ENCODE peak calls at places on chromosomes 11 and 22, in ten cellular contexts. Y, Q, X, B, H, E, S, L, U and A are unnamed samples.

GRCh38 chr11:65502852-65503603 is 4.2 kb downstream of the MALAT1 start:
- DNase-seq in X (no peak), L (no peak), Q (no peak), U (no peak), H (no peak), B (no peak), S (no peak), E (peak; percentile 21), Y (no peak), A (no peak)

GRCh38 chr11:115008774-115009173 is 330.4 kb downstream of the NXPE2 start:
- DNase-seq in U (no peak), Y (no peak), L (no peak), B (no peak), Q (no peak), X (no peak), E (no peak), S (no peak), H (no peak), A (no peak)

GRCh38 chr22:43737150-43737828 is 74.8 kb downstream of the EFCAB6 start:
- DNase-seq in X (no peak), Y (no peak), E (no peak), B (no peak), L (no peak), Q (no peak), U (no peak), S (no peak), H (peak; percentile 57), A (no peak)

GRCh38 chr22:18033204-18033998 is 9.0 kb upstream of the MICAL3 start:
- DNase-seq in X (no peak), B (no peak), E (peak; percentile 35), S (no peak), Y (no peak), H (peak; percentile 81), L (no peak), U (no peak), Q (no peak), A (no peak)

GRCh38 chr22:48539261-48539660 is 1288.4 kb downstream of the BRD1 start:
- DNase-seq in Y (no peak), L (no peak), S (no peak), H (no peak), X (no peak), B (no peak), Q (no peak), E (no peak), U (no peak), A (no peak)

GRCh38 chr22:42281284-42281683 is 10.8 kb upstream of the TCF20 start:
- DNase-seq in L (no peak), X (no peak), S (no peak), E (no peak), U (no peak), Y (no peak), Q (no peak), H (no peak), B (no peak), A (no peak)

GRCh38 chr11:134365011-134365925 is 33.5 kb downstream of the GLB1L2 start:
- DNase-seq in L (no peak), U (no peak), H (no peak), B (no peak), Y (no peak), E (no peak), Q (no peak), X (no peak), S (no peak), A (peak; percentile 62)

GRCh38 chr11:104968856-104969776 is 742 bp upstream of the CASP4 start:
- DNase-seq in B (peak; percentile 10), X (peak; percentile 34), H (no peak), U (peak; percentile 41), S (peak; percentile 87), E (peak; percentile 18), L (no peak), Q (no peak), Y (no peak), A (peak; percentile 1)

GRCh38 chr11:76577199-76577920 is 93.2 kb downstream of the LRRC32 start:
- DNase-seq in E (no peak), X (no peak), S (no peak), Y (no peak), L (no peak), Q (no peak), B (peak; percentile 64), H (peak; percentile 80), U (no peak), A (peak; percentile 70)

GRCh38 chr11:62579252-62579651 is 5.6 kb upstream of the EEF1G start:
- DNase-seq in B (no peak), L (no peak), U (no peak), H (no peak), X (no peak), S (no peak), E (no peak), Y (no peak), Q (no peak), A (no peak)

GRCh38 chr11:67389477-67389876 is 2.3 kb upstream of the RAD9A start:
- DNase-seq in X (no peak), Y (peak; percentile 67), L (no peak), U (peak; percentile 59), B (peak; percentile 75), Q (peak; percentile 75), S (no peak), E (no peak), H (no peak), A (peak; percentile 49)

GRCh38 chr11:126857860-126858808 is 142.4 kb downstream of the KIRREL3 start:
- DNase-seq in H (no peak), U (peak; percentile 42), B (no peak), L (no peak), S (no peak), E (no peak), Y (no peak), Q (no peak), X (no peak), A (no peak)

GRCh38 chr22:20997536-20998257 is 4.2 kb downstream of the THAP7 start:
- DNase-seq in Y (no peak), U (no peak), S (no peak), Q (no peak), B (no peak), L (no peak), X (no peak), E (no peak), H (no peak), A (no peak)

GRCh38 chr11:762421-763072 is 14.7 kb downstream of the GATD1 start:
- DNase-seq in U (peak; percentile 42), B (peak; percentile 52), E (no peak), H (no peak), X (no peak), Q (peak; percentile 83), Y (peak; percentile 47), L (no peak), S (no peak), A (no peak)

GRCh38 chr11:85718991-85719807 is 33.2 kb upstream of the CCDC89 start:
- DNase-seq in Y (no peak), B (no peak), L (peak; percentile 17), U (peak; percentile 54), H (no peak), X (peak; percentile 22), S (no peak), Q (peak; percentile 86), E (no peak), A (peak; percentile 29)
- H3K4me3 ChIP-seq in Y (peak overlapping the region; percentile 12), B (no peak overlapping the region), L (peak overlapping the region; percentile 10), U (no peak overlapping the region), H (peak overlapping the region; percentile 30), X (peak overlapping the region; percentile 13), S (peak overlapping the region; percentile 19), Q (peak overlapping the region; percentile 41), E (no peak overlapping the region), A (no peak overlapping the region)

GRCh38 chr22:39254789-39255298 is 10.1 kb upstream of the PDGFB start:
- DNase-seq in Y (no peak), Q (no peak), S (no peak), E (peak; percentile 63), B (no peak), L (no peak), U (no peak), H (no peak), X (no peak), A (no peak)
- TF ChIP-seq POLR2A in Y (no peak), Q (no peak), S (no peak), E (no peak), B (no peak), L (no peak), U (peak; percentile 7), H (no peak), X (no peak), A (no peak)

GRCh38 chr11:125071831-125072209 is 8.7 kb downstream of the SLC37A2 start:
- DNase-seq in S (no peak), H (peak; percentile 10), U (no peak), E (no peak), Y (no peak), Q (no peak), X (no peak), B (no peak), L (no peak), A (no peak)
- H3K4me1 ChIP-seq in S (peaks cover 23% of the 10 kb centered on the region), H (peaks cover 16% of the 10 kb centered on the region), U (peaks cover 13% of the 10 kb centered on the region), E (no peaks in the 10 kb centered on the region), Y (peaks cover 17% of the 10 kb centered on the region), Q (peaks cover 12% of the 10 kb centered on the region), X (no peaks in the 10 kb centered on the region), B (no peaks in the 10 kb centered on the region), L (peaks cover 15% of the 10 kb centered on the region), A (no peaks in the 10 kb centered on the region)

DNA sequence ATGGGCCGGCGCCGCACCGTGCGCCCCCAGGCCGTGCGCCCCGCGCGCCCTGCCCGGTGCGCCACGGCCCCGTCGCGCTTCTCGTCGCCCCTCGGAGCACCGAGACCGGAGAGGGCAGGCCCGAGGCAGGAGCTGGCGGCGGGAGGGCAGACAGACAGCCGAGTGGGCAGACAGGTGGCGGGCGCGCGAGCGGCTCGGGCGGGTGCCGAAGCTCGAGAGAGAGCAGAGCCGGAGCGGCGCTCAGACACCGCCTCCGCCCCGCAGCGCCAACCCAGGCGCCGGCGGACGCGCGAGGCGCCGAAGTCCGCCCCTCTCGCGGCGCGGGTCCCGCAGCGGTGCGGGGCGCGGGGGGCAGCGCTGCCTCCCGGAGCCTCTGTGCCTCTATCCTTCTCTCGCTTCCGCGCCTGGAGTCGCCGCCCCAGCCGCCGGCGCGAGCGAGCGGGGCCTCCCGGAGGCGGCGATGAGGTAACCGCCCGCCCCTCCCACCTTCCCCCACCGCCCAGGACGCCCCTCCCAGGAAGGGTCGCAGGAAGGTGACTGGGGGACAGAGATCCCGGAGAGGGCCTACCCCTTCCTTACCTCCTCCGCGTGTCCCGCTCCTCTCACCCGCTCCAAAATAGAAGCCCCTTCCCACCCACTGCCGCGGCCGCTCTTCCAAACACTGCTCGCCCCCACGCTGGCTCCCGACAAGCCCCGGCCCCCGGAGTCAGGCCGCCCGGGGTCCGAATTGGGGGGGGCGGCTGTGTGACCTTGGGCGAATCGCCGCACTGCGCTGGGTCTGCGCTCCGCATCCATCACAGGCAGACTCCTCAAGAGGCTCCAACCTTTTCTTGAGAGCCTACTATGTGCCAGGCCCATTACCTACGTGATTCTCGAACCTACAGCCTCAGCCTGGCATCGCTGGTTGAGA is at the start of gene RASL10A:
- DNase-seq in U (no peak), X (no peak), B (no peak), L (no peak), E (no peak), S (no peak), H (no peak), Y (no peak), Q (no peak), A (no peak)
- H3K4me3 ChIP-seq in U (no peak within 1 kb of the TSS), X (peak within 1 kb of the TSS; percentile 24), B (peak within 1 kb of the TSS; percentile 17), L (no peak within 1 kb of the TSS), E (peak within 1 kb of the TSS; percentile 19), S (peak within 1 kb of the TSS; percentile 49), H (peak within 1 kb of the TSS; percentile 57), Y (peak within 1 kb of the TSS; percentile 29), Q (peak within 1 kb of the TSS; percentile 42), A (peak within 1 kb of the TSS; percentile 14)